ENCODE peak calls at places on chromosomes 6 and 20, in six cellular contexts. P is uterus, Q is adipocyte, Z is tibial artery, V is lung, A is thyroid gland. D is an unnamed sample.

GRCh38 chr6:141463237-141463977 is 669.3 kb upstream of the GJE1 start:
- DNase-seq in P (no peak), Q (peak; percentile 61), Z (no peak), V (no peak), A (no peak), D (no peak)

GRCh38 chr20:63750807-63751470 is 11.4 kb downstream of the SLC2A4RG start:
- DNase-seq in P (no peak), Q (no peak), Z (no peak), V (no peak), A (no peak), D (no peak)

GRCh38 chr6:156822747-156823206 is 45.6 kb downstream of the ARID1B start:
- DNase-seq in P (no peak), Q (no peak), Z (no peak), V (no peak), A (no peak), D (no peak)

GRCh38 chr6:128713461-128713860 is 169.5 kb upstream of the LAMA2 start:
- DNase-seq in P (no peak), Q (peak; percentile 50), Z (no peak), V (no peak), A (no peak), D (no peak)

GRCh38 chr6:32947552-32948465 is 5.1 kb downstream of the HLA-DMA start:
- DNase-seq in P (no peak), Q (peak; percentile 36), Z (no peak), V (no peak), A (peak; percentile 72), D (no peak)

GRCh38 chr20:63755933-63756647 is 16.5 kb downstream of the SLC2A4RG start:
- DNase-seq in P (no peak), Q (no peak), Z (no peak), V (no peak), A (no peak), D (no peak)

GRCh38 chr6:153625089-153625488 is 414.0 kb upstream of the OPRM1 start:
- DNase-seq in P (no peak), Q (no peak), Z (no peak), V (no peak), A (peak; percentile 64), D (no peak)

GRCh38 chr20:45347936-45348809 is at the start of gene SDC4:
- DNase-seq in P (peak; percentile 76), Q (peak; percentile 88), Z (peak; percentile 91), V (peak; percentile 60), A (peak; percentile 69), D (no peak)

GRCh38 chr6:14713008-14713452 is 532.8 kb upstream of the JARID2 start:
- DNase-seq in P (peak; percentile 56), Q (peak; percentile 78), Z (no peak), V (no peak), A (no peak), D (peak; percentile 63)

GRCh38 chr6:52718535-52718934 is 44.7 kb downstream of the GSTA2 start:
- DNase-seq in P (no peak), Q (peak; percentile 43), Z (no peak), V (no peak), A (no peak), D (no peak)

GRCh38 chr6:111480988-111481830 is 1.8 kb downstream of the REV3L start:
- DNase-seq in P (no peak), Q (peak; percentile 34), Z (no peak), V (no peak), A (no peak), D (no peak)

GRCh38 chr6:45483021-45483420 is 105.3 kb upstream of the SUPT3H start:
- DNase-seq in P (peak; percentile 17), Q (peak; percentile 22), Z (no peak), V (no peak), A (no peak), D (no peak)

GRCh38 chr20:33832113-33832853 is 21.1 kb downstream of the CHMP4B start:
- DNase-seq in P (no peak), Q (no peak), Z (no peak), V (no peak), A (peak; percentile 80), D (no peak)
- H3K4me3 ChIP-seq in P (no peak overlapping the region), Q (no peak overlapping the region), Z (no peak overlapping the region), V (no peak overlapping the region), A (no peak overlapping the region), D (no peak overlapping the region)

GRCh38 chr6:151475653-151476523 is 17.9 kb upstream of the CCDC170 start:
- DNase-seq in P (no peak), Q (peak; percentile 85), Z (no peak), V (peak; percentile 35), A (peak; percentile 39), D (peak; percentile 23)
- H3K4me3 ChIP-seq in P (no peak overlapping the region), Q (no peak overlapping the region), Z (no peak overlapping the region), V (no peak overlapping the region), A (no peak overlapping the region), D (no peak overlapping the region)

GRCh38 chr6:3073382-3073781 is 5.1 kb downstream of the RIPK1 start:
- DNase-seq in P (no peak), Q (no peak), Z (no peak), V (no peak), A (no peak), D (no peak)

GRCh38 chr6:3075522-3076113 is 7.3 kb downstream of the RIPK1 start:
- DNase-seq in P (no peak), Q (no peak), Z (no peak), V (no peak), A (no peak), D (no peak)

GRCh38 chr6:3079700-3080099 is 11.4 kb downstream of the RIPK1 start:
- DNase-seq in P (no peak), Q (no peak), Z (no peak), V (no peak), A (no peak), D (no peak)

GRCh38 chr6:3076320-3076719 is 8.0 kb downstream of the RIPK1 start:
- DNase-seq in P (no peak), Q (no peak), Z (no peak), V (no peak), A (no peak), D (no peak)

GRCh38 chr6:3077430-3077829 is 9.1 kb downstream of the RIPK1 start:
- DNase-seq in P (no peak), Q (no peak), Z (no peak), V (no peak), A (no peak), D (no peak)
- H3K4me3 ChIP-seq in P (no peak overlapping the region), Q (no peak overlapping the region), Z (no peak overlapping the region), V (no peak overlapping the region), A (no peak overlapping the region), D (no peak overlapping the region)

DNA sequence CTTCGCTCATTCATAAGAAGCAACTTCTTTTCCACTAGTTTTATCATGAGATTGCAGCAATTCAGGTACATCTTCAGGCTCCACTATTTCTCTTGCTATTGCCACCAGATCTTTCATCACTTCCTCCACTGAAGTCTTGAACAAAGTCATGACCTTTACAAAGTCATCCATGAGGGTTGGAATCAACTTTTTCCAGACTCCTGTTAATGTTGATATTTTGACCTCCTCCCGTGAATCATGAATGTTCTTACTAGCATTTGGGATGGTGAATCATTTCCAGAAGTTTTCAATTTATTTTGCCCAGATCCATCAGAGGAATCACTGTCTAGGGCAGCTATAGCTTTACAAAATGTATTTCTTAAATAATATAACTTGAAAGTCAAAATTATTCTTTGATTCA is 1.5 kb downstream of the CENPQ start:
- DNase-seq in P (no peak), Q (no peak), Z (no peak), V (no peak), A (no peak), D (no peak)
- H3K4me3 ChIP-seq in P (no peak overlapping the region), Q (no peak overlapping the region), Z (no peak overlapping the region), V (no peak overlapping the region), A (no peak overlapping the region), D (no peak overlapping the region)

GRCh38 chr6:34912715-34913464 is 23.8 kb downstream of the ANKS1A start:
- DNase-seq in P (no peak), Q (peak; percentile 35), Z (no peak), V (no peak), A (no peak), D (no peak)
- H3K4me3 ChIP-seq in P (no peak overlapping the region), Q (no peak overlapping the region), Z (no peak overlapping the region), V (no peak overlapping the region), A (no peak overlapping the region), D (no peak overlapping the region)